ENCODE peak calls at places on chromosomes 2 and 18, in seven cellular contexts. One of them, this sample, is unnamed.

GRCh38 chr2:105573490-105573889 is 171.2 kb upstream of the NCK2 start:
- DNase-seq in B cell: no peak
- DNase-seq in activated CD8-positive, alpha-beta T cell treated with anti-CD3 and anti-CD28 coated beads for 36 hours: no peak
- DNase-seq in astrocyte: no peak
- DNase-seq in GM23338: no peak
- DNase-seq in choroid plexus epithelial cell: no peak
- DNase-seq in suprapubic skin: no peak
- DNase-seq in this sample: no peak

GRCh38 chr2:174580951-174581350 is 16.7 kb downstream of the WIPF1 start:
- DNase-seq in B cell: no peak
- DNase-seq in activated CD8-positive, alpha-beta T cell treated with anti-CD3 and anti-CD28 coated beads for 36 hours: no peak
- DNase-seq in astrocyte: no peak
- DNase-seq in GM23338: no peak
- DNase-seq in choroid plexus epithelial cell: no peak
- DNase-seq in suprapubic skin: no peak
- DNase-seq in this sample: no peak

GRCh38 chr2:111134082-111134481 is 13.4 kb downstream of the BCL2L11 start:
- DNase-seq in B cell: no peak
- DNase-seq in activated CD8-positive, alpha-beta T cell treated with anti-CD3 and anti-CD28 coated beads for 36 hours: no peak
- DNase-seq in astrocyte: no peak
- DNase-seq in GM23338: no peak
- DNase-seq in choroid plexus epithelial cell: no peak
- DNase-seq in suprapubic skin: no peak
- DNase-seq in this sample: no peak

GRCh38 chr2:85648619-85649018 is 19.4 kb downstream of the SFTPB start:
- DNase-seq in B cell: no peak
- DNase-seq in activated CD8-positive, alpha-beta T cell treated with anti-CD3 and anti-CD28 coated beads for 36 hours: peak; percentile 30
- DNase-seq in astrocyte: no peak
- DNase-seq in GM23338: peak; percentile 42
- DNase-seq in choroid plexus epithelial cell: peak; percentile 84
- DNase-seq in suprapubic skin: no peak
- DNase-seq in this sample: peak; percentile 49

GRCh38 chr18:55199291-55199963 is 240.2 kb upstream of the CCDC68 start:
- DNase-seq in B cell: no peak
- DNase-seq in activated CD8-positive, alpha-beta T cell treated with anti-CD3 and anti-CD28 coated beads for 36 hours: no peak
- DNase-seq in astrocyte: no peak
- DNase-seq in GM23338: no peak
- DNase-seq in choroid plexus epithelial cell: no peak
- DNase-seq in suprapubic skin: no peak
- DNase-seq in this sample: no peak

GRCh38 chr2:120287183-120288015 is 34.7 kb downstream of the RALB start:
- DNase-seq in B cell: no peak
- DNase-seq in activated CD8-positive, alpha-beta T cell treated with anti-CD3 and anti-CD28 coated beads for 36 hours: peak; percentile 47
- DNase-seq in astrocyte: peak; percentile 87
- DNase-seq in GM23338: no peak
- DNase-seq in choroid plexus epithelial cell: peak; percentile 72
- DNase-seq in suprapubic skin: no peak
- DNase-seq in this sample: peak; percentile 94

GRCh38 chr2:127498386-127498785 is 27.9 kb downstream of the IWS1 start:
- DNase-seq in B cell: no peak
- DNase-seq in activated CD8-positive, alpha-beta T cell treated with anti-CD3 and anti-CD28 coated beads for 36 hours: no peak
- DNase-seq in astrocyte: no peak
- DNase-seq in GM23338: no peak
- DNase-seq in choroid plexus epithelial cell: peak; percentile 65
- DNase-seq in suprapubic skin: no peak
- DNase-seq in this sample: peak; percentile 66

GRCh38 chr2:165864353-165864752 is 70.3 kb upstream of the GALNT3 start:
- DNase-seq in B cell: no peak
- DNase-seq in activated CD8-positive, alpha-beta T cell treated with anti-CD3 and anti-CD28 coated beads for 36 hours: no peak
- DNase-seq in astrocyte: no peak
- DNase-seq in GM23338: peak; percentile 58
- DNase-seq in choroid plexus epithelial cell: no peak
- DNase-seq in suprapubic skin: no peak
- DNase-seq in this sample: no peak

GRCh38 chr2:150081775-150082517 is 405.5 kb downstream of the RND3 start:
- DNase-seq in B cell: no peak
- DNase-seq in activated CD8-positive, alpha-beta T cell treated with anti-CD3 and anti-CD28 coated beads for 36 hours: no peak
- DNase-seq in astrocyte: no peak
- DNase-seq in GM23338: no peak
- DNase-seq in choroid plexus epithelial cell: peak; percentile 61
- DNase-seq in suprapubic skin: no peak
- DNase-seq in this sample: no peak

GRCh38 chr2:203535784-203536590 is 886 bp upstream of the RAPH1 start:
- DNase-seq in B cell: no peak
- DNase-seq in activated CD8-positive, alpha-beta T cell treated with anti-CD3 and anti-CD28 coated beads for 36 hours: no peak
- DNase-seq in astrocyte: peak; percentile 64
- DNase-seq in GM23338: peak; percentile 23
- DNase-seq in choroid plexus epithelial cell: peak; percentile 34
- DNase-seq in suprapubic skin: no peak
- DNase-seq in this sample: peak; percentile 53

GRCh38 chr18:79396431-79397287 is 929 bp downstream of the NFATC1 start:
- DNase-seq in B cell: peak; percentile 68
- DNase-seq in activated CD8-positive, alpha-beta T cell treated with anti-CD3 and anti-CD28 coated beads for 36 hours: peak; percentile 52
- DNase-seq in astrocyte: peak; percentile 42
- DNase-seq in GM23338: no peak
- DNase-seq in choroid plexus epithelial cell: peak; percentile 41
- DNase-seq in suprapubic skin: peak; percentile 76
- DNase-seq in this sample: no peak

GRCh38 chr2:62206024-62206423 is 10.1 kb downstream of the B3GNT2 start:
- DNase-seq in B cell: no peak
- DNase-seq in activated CD8-positive, alpha-beta T cell treated with anti-CD3 and anti-CD28 coated beads for 36 hours: no peak
- DNase-seq in astrocyte: no peak
- DNase-seq in GM23338: no peak
- DNase-seq in choroid plexus epithelial cell: no peak
- DNase-seq in suprapubic skin: no peak
- DNase-seq in this sample: no peak

GRCh38 chr2:230134496-230135073 is 65.9 kb upstream of the SLC16A14 start:
- DNase-seq in B cell: no peak
- DNase-seq in activated CD8-positive, alpha-beta T cell treated with anti-CD3 and anti-CD28 coated beads for 36 hours: no peak
- DNase-seq in astrocyte: peak; percentile 87
- DNase-seq in GM23338: no peak
- DNase-seq in choroid plexus epithelial cell: peak; percentile 88
- DNase-seq in suprapubic skin: no peak
- DNase-seq in this sample: peak; percentile 79

GRCh38 chr2:173654896-173655265 is 300.2 kb downstream of the CDCA7 start:
- DNase-seq in B cell: no peak
- DNase-seq in activated CD8-positive, alpha-beta T cell treated with anti-CD3 and anti-CD28 coated beads for 36 hours: no peak
- DNase-seq in astrocyte: no peak
- DNase-seq in GM23338: no peak
- DNase-seq in choroid plexus epithelial cell: no peak
- DNase-seq in suprapubic skin: no peak
- DNase-seq in this sample: no peak

GRCh38 chr2:101173707-101174295 is 22.6 kb upstream of the TBC1D8 start:
- DNase-seq in B cell: peak; percentile 86
- DNase-seq in activated CD8-positive, alpha-beta T cell treated with anti-CD3 and anti-CD28 coated beads for 36 hours: peak; percentile 85
- DNase-seq in astrocyte: no peak
- DNase-seq in GM23338: no peak
- DNase-seq in choroid plexus epithelial cell: no peak
- DNase-seq in suprapubic skin: no peak
- DNase-seq in this sample: no peak

DNA sequence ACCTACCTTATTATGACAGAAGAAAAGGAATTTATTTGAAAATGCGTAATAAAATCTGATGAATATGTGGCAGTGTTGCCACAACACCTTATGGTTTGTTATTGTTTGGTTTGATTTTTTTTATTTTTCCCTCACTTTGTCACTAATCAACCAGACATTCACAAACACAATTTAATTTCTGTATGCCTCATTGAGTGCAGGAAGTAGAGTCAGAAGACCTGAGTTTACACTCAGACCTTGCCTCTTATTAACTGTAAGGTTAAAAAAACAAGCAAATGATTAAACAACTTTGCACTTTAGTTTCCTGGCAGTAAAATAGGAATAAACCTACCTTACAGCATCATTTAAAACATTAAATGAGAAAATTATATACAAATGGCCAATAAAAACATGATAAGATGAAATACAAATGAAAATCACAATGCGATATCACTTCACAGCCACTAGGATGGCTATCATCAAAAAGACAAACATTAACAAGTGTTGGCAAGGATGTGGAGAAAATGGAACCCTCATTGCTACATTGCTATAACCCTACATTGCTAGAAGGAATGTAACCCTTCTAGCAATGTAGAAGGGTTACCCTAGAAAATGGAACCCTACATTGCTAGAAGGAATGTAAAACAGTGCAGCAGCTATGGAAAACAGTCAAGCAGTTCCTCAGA is 3.3 kb downstream of the SESTD1 start:
- DNase-seq in B cell: no peak
- DNase-seq in activated CD8-positive, alpha-beta T cell treated with anti-CD3 and anti-CD28 coated beads for 36 hours: no peak
- DNase-seq in astrocyte: no peak
- DNase-seq in GM23338: no peak
- DNase-seq in choroid plexus epithelial cell: no peak
- DNase-seq in suprapubic skin: no peak
- DNase-seq in this sample: no peak
- TF ChIP-seq CTCF in B cell: peak; percentile 28
- TF ChIP-seq CTCF in activated CD8-positive, alpha-beta T cell treated with anti-CD3 and anti-CD28 coated beads for 36 hours: no peak
- TF ChIP-seq CTCF in astrocyte: no peak
- TF ChIP-seq CTCF in GM23338: peak; percentile 32
- TF ChIP-seq CTCF in choroid plexus epithelial cell: no peak
- TF ChIP-seq CTCF in suprapubic skin: no peak
- TF ChIP-seq CTCF in this sample: peak; percentile 68

GRCh38 chr2:6067089-6067488 is 374.9 kb downstream of the SOX11 start:
- DNase-seq in B cell: no peak
- DNase-seq in activated CD8-positive, alpha-beta T cell treated with anti-CD3 and anti-CD28 coated beads for 36 hours: no peak
- DNase-seq in astrocyte: no peak
- DNase-seq in GM23338: no peak
- DNase-seq in choroid plexus epithelial cell: no peak
- DNase-seq in suprapubic skin: no peak
- DNase-seq in this sample: no peak
- TF ChIP-seq CTCF in B cell: no peak
- TF ChIP-seq CTCF in activated CD8-positive, alpha-beta T cell treated with anti-CD3 and anti-CD28 coated beads for 36 hours: no peak
- TF ChIP-seq CTCF in astrocyte: no peak
- TF ChIP-seq CTCF in GM23338: no peak
- TF ChIP-seq CTCF in choroid plexus epithelial cell: no peak
- TF ChIP-seq CTCF in suprapubic skin: no peak
- TF ChIP-seq CTCF in this sample: no peak

GRCh38 chr2:46277470-46278190 is 19.6 kb upstream of the EPAS1 start:
- DNase-seq in B cell: no peak
- DNase-seq in activated CD8-positive, alpha-beta T cell treated with anti-CD3 and anti-CD28 coated beads for 36 hours: no peak
- DNase-seq in astrocyte: no peak
- DNase-seq in GM23338: no peak
- DNase-seq in choroid plexus epithelial cell: no peak
- DNase-seq in suprapubic skin: no peak
- DNase-seq in this sample: no peak

GRCh38 chr2:46278952-46279351 is 18.3 kb upstream of the EPAS1 start:
- DNase-seq in B cell: no peak
- DNase-seq in activated CD8-positive, alpha-beta T cell treated with anti-CD3 and anti-CD28 coated beads for 36 hours: no peak
- DNase-seq in astrocyte: no peak
- DNase-seq in GM23338: no peak
- DNase-seq in choroid plexus epithelial cell: no peak
- DNase-seq in suprapubic skin: no peak
- DNase-seq in this sample: no peak

GRCh38 chr2:46273919-46274318 is 23.3 kb upstream of the EPAS1 start:
- DNase-seq in B cell: no peak
- DNase-seq in activated CD8-positive, alpha-beta T cell treated with anti-CD3 and anti-CD28 coated beads for 36 hours: no peak
- DNase-seq in astrocyte: peak; percentile 2
- DNase-seq in GM23338: no peak
- DNase-seq in choroid plexus epithelial cell: peak; percentile 19
- DNase-seq in suprapubic skin: no peak
- DNase-seq in this sample: no peak

GRCh38 chr2:46275995-46276394 is 21.2 kb upstream of the EPAS1 start:
- DNase-seq in B cell: no peak
- DNase-seq in activated CD8-positive, alpha-beta T cell treated with anti-CD3 and anti-CD28 coated beads for 36 hours: peak; percentile 60
- DNase-seq in astrocyte: peak; percentile 13
- DNase-seq in GM23338: peak; percentile 74
- DNase-seq in choroid plexus epithelial cell: peak; percentile 59
- DNase-seq in suprapubic skin: no peak
- DNase-seq in this sample: no peak

GRCh38 chr2:46276652-46277051 is 20.6 kb upstream of the EPAS1 start:
- DNase-seq in B cell: no peak
- DNase-seq in activated CD8-positive, alpha-beta T cell treated with anti-CD3 and anti-CD28 coated beads for 36 hours: no peak
- DNase-seq in astrocyte: peak; percentile 17
- DNase-seq in GM23338: no peak
- DNase-seq in choroid plexus epithelial cell: peak; percentile 74
- DNase-seq in suprapubic skin: no peak
- DNase-seq in this sample: no peak
- TF ChIP-seq CTCF in B cell: no peak
- TF ChIP-seq CTCF in activated CD8-positive, alpha-beta T cell treated with anti-CD3 and anti-CD28 coated beads for 36 hours: no peak
- TF ChIP-seq CTCF in astrocyte: peak; percentile 36
- TF ChIP-seq CTCF in GM23338: no peak
- TF ChIP-seq CTCF in choroid plexus epithelial cell: peak; percentile 73
- TF ChIP-seq CTCF in suprapubic skin: no peak
- TF ChIP-seq CTCF in this sample: peak; percentile 64

GRCh38 chr2:22734373-22735045 is 650.5 kb upstream of the KLHL29 start:
- DNase-seq in B cell: no peak
- DNase-seq in activated CD8-positive, alpha-beta T cell treated with anti-CD3 and anti-CD28 coated beads for 36 hours: no peak
- DNase-seq in astrocyte: no peak
- DNase-seq in GM23338: no peak
- DNase-seq in choroid plexus epithelial cell: no peak
- DNase-seq in suprapubic skin: no peak
- DNase-seq in this sample: no peak

GRCh38 chr2:22737144-22737543 is 647.8 kb upstream of the KLHL29 start:
- DNase-seq in B cell: no peak
- DNase-seq in activated CD8-positive, alpha-beta T cell treated with anti-CD3 and anti-CD28 coated beads for 36 hours: no peak
- DNase-seq in astrocyte: no peak
- DNase-seq in GM23338: peak; percentile 2
- DNase-seq in choroid plexus epithelial cell: no peak
- DNase-seq in suprapubic skin: no peak
- DNase-seq in this sample: no peak
- TF ChIP-seq CTCF in B cell: no peak
- TF ChIP-seq CTCF in activated CD8-positive, alpha-beta T cell treated with anti-CD3 and anti-CD28 coated beads for 36 hours: no peak
- TF ChIP-seq CTCF in astrocyte: no peak
- TF ChIP-seq CTCF in GM23338: peak; percentile 29
- TF ChIP-seq CTCF in choroid plexus epithelial cell: no peak
- TF ChIP-seq CTCF in suprapubic skin: no peak
- TF ChIP-seq CTCF in this sample: no peak

GRCh38 chr2:46296216-46296839 is 879 bp upstream of the EPAS1 start:
- DNase-seq in B cell: peak; percentile 38
- DNase-seq in activated CD8-positive, alpha-beta T cell treated with anti-CD3 and anti-CD28 coated beads for 36 hours: peak; percentile 28
- DNase-seq in astrocyte: no peak
- DNase-seq in GM23338: peak; percentile 68
- DNase-seq in choroid plexus epithelial cell: no peak
- DNase-seq in suprapubic skin: peak; percentile 86
- DNase-seq in this sample: no peak

GRCh38 chr2:46298522-46299351 is 1.5 kb downstream of the EPAS1 start:
- DNase-seq in B cell: peak; percentile 39
- DNase-seq in activated CD8-positive, alpha-beta T cell treated with anti-CD3 and anti-CD28 coated beads for 36 hours: peak; percentile 45
- DNase-seq in astrocyte: peak; percentile 36
- DNase-seq in GM23338: peak; percentile 59
- DNase-seq in choroid plexus epithelial cell: peak; percentile 58
- DNase-seq in suprapubic skin: peak; percentile 84
- DNase-seq in this sample: peak; percentile 42

GRCh38 chr2:46296840-46297545 is at the start of gene EPAS1:
- DNase-seq in B cell: peak; percentile 80
- DNase-seq in activated CD8-positive, alpha-beta T cell treated with anti-CD3 and anti-CD28 coated beads for 36 hours: peak; percentile 86
- DNase-seq in astrocyte: peak; percentile 63
- DNase-seq in GM23338: peak; percentile 92
- DNase-seq in choroid plexus epithelial cell: peak; percentile 86
- DNase-seq in suprapubic skin: peak; percentile 98
- DNase-seq in this sample: peak; percentile 58

GRCh38 chr2:46298272-46298521 is 990 bp downstream of the EPAS1 start:
- DNase-seq in B cell: no peak
- DNase-seq in activated CD8-positive, alpha-beta T cell treated with anti-CD3 and anti-CD28 coated beads for 36 hours: no peak
- DNase-seq in astrocyte: no peak
- DNase-seq in GM23338: no peak
- DNase-seq in choroid plexus epithelial cell: no peak
- DNase-seq in suprapubic skin: no peak
- DNase-seq in this sample: no peak

GRCh38 chr2:46297546-46298271 is 502 bp downstream of the EPAS1 start:
- DNase-seq in B cell: peak; percentile 74
- DNase-seq in activated CD8-positive, alpha-beta T cell treated with anti-CD3 and anti-CD28 coated beads for 36 hours: peak; percentile 76
- DNase-seq in astrocyte: no peak
- DNase-seq in GM23338: peak; percentile 78
- DNase-seq in choroid plexus epithelial cell: no peak
- DNase-seq in suprapubic skin: peak; percentile 84
- DNase-seq in this sample: no peak
- TF ChIP-seq CTCF in B cell: no peak
- TF ChIP-seq CTCF in activated CD8-positive, alpha-beta T cell treated with anti-CD3 and anti-CD28 coated beads for 36 hours: no peak
- TF ChIP-seq CTCF in astrocyte: no peak
- TF ChIP-seq CTCF in GM23338: no peak
- TF ChIP-seq CTCF in choroid plexus epithelial cell: no peak
- TF ChIP-seq CTCF in suprapubic skin: no peak
- TF ChIP-seq CTCF in this sample: peak; percentile 13

GRCh38 chr18:7755753-7756475 is 188.8 kb downstream of the PTPRM start:
- DNase-seq in B cell: no peak
- DNase-seq in activated CD8-positive, alpha-beta T cell treated with anti-CD3 and anti-CD28 coated beads for 36 hours: no peak
- DNase-seq in astrocyte: no peak
- DNase-seq in GM23338: no peak
- DNase-seq in choroid plexus epithelial cell: peak; percentile 79
- DNase-seq in suprapubic skin: no peak
- DNase-seq in this sample: no peak
- TF ChIP-seq CTCF in B cell: no peak
- TF ChIP-seq CTCF in activated CD8-positive, alpha-beta T cell treated with anti-CD3 and anti-CD28 coated beads for 36 hours: no peak
- TF ChIP-seq CTCF in astrocyte: no peak
- TF ChIP-seq CTCF in GM23338: no peak
- TF ChIP-seq CTCF in choroid plexus epithelial cell: peak; percentile 71
- TF ChIP-seq CTCF in suprapubic skin: no peak
- TF ChIP-seq CTCF in this sample: peak; percentile 57

This sample was measured in HFFc6.